ENCODE peak calls at places on chromosomes 5 and 9, in ten cellular contexts. E is aorta; G is AG04450; M is neural progenitor cell; D is fibroblast of lung; Y is GM23248; C is tibial artery; O is ascending aorta; F is naive thymus-derived CD4-positive, alpha-beta T cell; X is CD4-positive, alpha-beta memory T cell. H is an unnamed sample. For H3K9me3, the result is how much of the 10 kb centered on the place peaks cover.

GRCh38 chr5:69048233-69048632 is 45.6 kb upstream of the SLC30A5 start:
- DNase-seq in D (peak), E (no peak), Y (peak), F (no peak), M (peak), X (no peak), O (no peak), G (no peak), C (no peak), H (no peak)

GRCh38 chr5:132661231-132662003 is 3.4 kb downstream of the IL13 start:
- DNase-seq in D (no peak), X (no peak), E (peak), Y (peak), O (no peak), G (no peak), C (no peak), M (no peak), F (no peak), H (no peak)

GRCh38 chr9:92980085-92980745 is 32.9 kb downstream of the FGD3 start:
- DNase-seq in O (no peak), M (no peak), F (no peak), D (no peak), G (no peak), C (no peak), E (no peak), Y (no peak), X (no peak), H (no peak)

GRCh38 chr5:159936686-159937329 is 20.5 kb downstream of the ADRA1B start:
- DNase-seq in F (no peak), D (peak), M (no peak), O (no peak), E (no peak), Y (no peak), C (no peak), X (no peak), G (no peak), H (no peak)

GRCh38 chr9:31185831-31186230 is 1198.6 kb upstream of the ACO1 start:
- DNase-seq in Y (peak), F (no peak), G (no peak), D (peak), E (no peak), C (no peak), M (no peak), X (no peak), O (no peak), H (no peak)

GRCh38 chr5:92800360-92800759 is 780.7 kb downstream of the NR2F1-AS1 start:
- DNase-seq in C (no peak), E (no peak), D (peak), O (no peak), F (no peak), G (peak), X (no peak), M (no peak), Y (no peak), H (no peak)

GRCh38 chr9:126624912-126625311 is 11.2 kb downstream of the LMX1B start:
- DNase-seq in C (no peak), G (no peak), E (no peak), M (peak), Y (no peak), F (no peak), O (no peak), D (no peak), X (no peak), H (no peak)

GRCh38 chr5:64462391-64462790 is 43.4 kb upstream of the RGS7BP start:
- DNase-seq in Y (no peak), F (no peak), M (no peak), E (no peak), G (no peak), O (no peak), D (no peak), X (no peak), C (no peak), H (no peak)

GRCh38 chr5:67432601-67433000 is 236.0 kb upstream of the CD180 start:
- DNase-seq in Y (no peak), X (no peak), D (no peak), C (no peak), M (no peak), O (no peak), E (no peak), F (no peak), G (no peak), H (no peak)

GRCh38 chr9:112786834-112787520 is 36.4 kb downstream of the SNX30 start:
- DNase-seq in Y (no peak), C (no peak), E (no peak), X (no peak), D (no peak), F (no peak), M (no peak), O (no peak), G (no peak), H (no peak)

GRCh38 chr5:152332696-152333095 is 72.4 kb downstream of the NMUR2 start:
- DNase-seq in D (no peak), M (no peak), F (no peak), E (no peak), X (no peak), G (no peak), O (no peak), Y (no peak), C (no peak), H (no peak)

GRCh38 chr5:122921826-122922225 is 76.4 kb downstream of the SNX24 start:
- DNase-seq in F (no peak), Y (peak), E (no peak), M (no peak), G (no peak), C (no peak), X (no peak), D (no peak), O (no peak), H (no peak)

GRCh38 chr9:126337690-126338426 is 11.2 kb downstream of the MVB12B start:
- DNase-seq in X (no peak), Y (no peak), D (no peak), O (no peak), M (no peak), F (no peak), C (no peak), E (no peak), G (no peak), H (no peak)

GRCh38 chr5:144864113-144864512 is 693.4 kb downstream of the KCTD16 start:
- DNase-seq in C (no peak), E (no peak), M (no peak), F (no peak), G (no peak), O (no peak), D (no peak), Y (no peak), X (no peak), H (no peak)

GRCh38 chr9:87950765-87951488 is 23.4 kb downstream of the CDK20 start:
- DNase-seq in G (no peak), F (no peak), Y (peak), M (peak), E (no peak), O (no peak), X (no peak), C (no peak), D (peak), H (no peak)

DNA sequence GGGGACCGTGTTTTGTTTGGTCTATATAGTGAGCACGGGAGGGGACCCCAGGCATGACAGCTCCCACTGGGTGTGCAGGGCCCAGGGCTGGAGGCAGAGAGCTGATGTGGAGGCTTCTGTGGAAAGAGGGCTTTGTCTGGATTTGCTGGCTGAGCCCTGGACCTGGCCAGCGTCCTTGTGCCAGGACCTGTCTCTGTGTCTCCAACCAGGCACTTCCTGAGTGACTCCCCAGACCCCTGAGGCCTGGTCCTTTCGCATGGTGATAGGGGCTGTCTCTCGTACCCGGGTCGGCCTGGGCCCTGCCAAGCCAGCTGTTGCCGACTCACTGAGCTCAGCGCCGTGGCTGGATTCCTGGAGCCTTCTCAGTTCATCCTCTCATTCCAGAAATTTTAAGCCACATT is 77.6 kb downstream of the ADAMTS2 start:
- DNase-seq in G (no peak), F (no peak), O (no peak), Y (peak), E (no peak), D (no peak), M (no peak), C (peak), X (no peak), H (no peak)
- H3K9me3 ChIP-seq in G (under half), F (under half), O (under half), Y (under half), E (under half), D (under half), M (under half), C (under half), X (under half), H (under half)

GRCh38 chr9:115191667-115192066 is 73.7 kb upstream of the TNC start:
- DNase-seq in O (no peak), Y (no peak), X (no peak), D (no peak), M (peak), C (no peak), F (no peak), G (no peak), E (no peak), H (no peak)
- H3K27ac ChIP-seq in O (no peak), Y (no peak), X (no peak), D (no peak), M (no peak), C (no peak), F (no peak), G (no peak), E (no peak), H (no peak)

GRCh38 chr5:107470007-107470582 is 200.6 kb downstream of the EFNA5 start:
- DNase-seq in E (no peak), O (no peak), C (no peak), M (no peak), G (no peak), X (no peak), D (no peak), Y (no peak), F (no peak), H (no peak)
- H3K4me3 ChIP-seq in E (no peak), O (no peak), C (no peak), M (no peak), G (no peak), X (no peak), D (no peak), Y (no peak), F (no peak), H (no peak)

DNA sequence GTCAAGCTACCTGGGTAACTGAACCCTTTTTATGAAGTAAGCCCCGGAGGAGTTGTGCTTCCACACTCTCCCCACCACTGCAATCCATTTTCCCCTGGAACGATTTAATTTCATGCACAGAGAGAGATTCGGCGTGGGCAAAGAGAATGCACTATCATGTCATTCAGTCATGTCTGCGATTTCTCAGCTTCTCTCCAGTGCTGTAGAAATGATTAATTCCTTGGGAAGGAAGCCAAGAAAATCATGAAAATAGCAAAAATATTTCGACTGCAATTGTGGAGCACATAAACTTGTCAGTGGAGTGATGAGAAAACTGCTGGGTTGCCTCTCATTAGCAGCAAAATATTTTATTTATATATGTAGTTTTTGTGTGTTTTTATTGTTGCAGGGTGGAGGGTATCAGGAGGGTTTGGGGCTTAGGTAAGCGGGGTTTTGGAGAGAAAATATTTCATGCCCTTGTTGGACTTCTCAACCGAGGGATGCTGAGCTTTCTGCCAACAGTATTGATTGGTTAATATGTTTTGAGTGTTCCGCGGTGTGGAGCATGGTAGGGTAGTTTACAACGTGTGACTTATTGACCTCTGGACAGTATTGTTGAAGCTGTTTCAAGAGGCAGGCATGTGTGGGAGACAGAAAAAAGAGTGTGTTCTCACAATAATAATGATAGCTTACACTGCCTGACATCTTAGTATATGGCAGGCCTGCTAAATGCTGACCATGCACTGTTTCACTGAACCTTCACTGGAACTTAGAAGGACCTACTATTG is 69.3 kb downstream of the SGCD start:
- DNase-seq in D (no peak), Y (peak), G (no peak), F (no peak), X (no peak), C (no peak), M (no peak), E (no peak), O (no peak), H (no peak)
- H3K9me3 ChIP-seq in D (under half), Y (under half), G (under half), F (under half), X (under half), C (under half), M (under half), E (under half), O (under half), H (under half)

DNA sequence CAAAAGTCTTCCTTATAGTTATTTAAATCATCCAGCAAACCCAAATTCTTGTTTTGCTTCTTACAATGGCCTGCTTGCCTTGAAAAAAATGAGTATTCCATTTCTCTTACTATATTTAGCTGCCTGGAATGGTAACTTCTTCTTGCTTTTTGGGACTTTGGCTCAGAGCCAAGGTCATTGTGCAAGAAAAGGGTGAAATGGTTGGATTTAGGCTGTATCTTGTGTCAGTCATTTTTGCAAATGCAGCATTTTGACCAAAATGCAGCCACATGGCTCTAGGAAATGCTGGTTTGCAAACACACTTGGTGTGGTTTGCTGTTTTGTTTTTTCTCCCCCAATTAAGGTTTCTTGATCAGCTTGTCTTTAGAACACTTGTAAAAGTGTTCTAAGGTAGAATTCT is 133.3 kb upstream of the ELL2 start:
- DNase-seq in G (no peak), M (no peak), O (no peak), Y (no peak), F (no peak), C (no peak), E (no peak), X (no peak), D (peak), H (no peak)
- H3K27ac ChIP-seq in G (no peak), M (no peak), O (no peak), Y (peak), F (no peak), C (no peak), E (no peak), X (no peak), D (no peak), H (no peak)

GRCh38 chr5:26486631-26487030 is 551.8 kb downstream of the CDH9 start:
- DNase-seq in F (no peak), M (no peak), E (no peak), O (no peak), C (no peak), Y (no peak), X (no peak), D (no peak), G (no peak), H (no peak)

GRCh38 chr5:26487553-26487952 is 550.8 kb downstream of the CDH9 start:
- DNase-seq in C (no peak), M (no peak), D (no peak), F (no peak), G (no peak), O (no peak), X (no peak), E (no peak), Y (no peak), H (no peak)

GRCh38 chr5:26482817-26483375 is 555.5 kb downstream of the CDH9 start:
- DNase-seq in D (no peak), E (no peak), O (no peak), G (no peak), F (no peak), C (no peak), M (peak), X (no peak), Y (peak), H (no peak)

GRCh38 chr5:26482076-26482816 is 556.1 kb downstream of the CDH9 start:
- DNase-seq in Y (no peak), E (no peak), M (no peak), D (no peak), F (no peak), X (no peak), C (no peak), O (no peak), G (no peak), H (no peak)
- H3K4me3 ChIP-seq in Y (no peak), E (no peak), M (no peak), D (no peak), F (no peak), X (no peak), C (no peak), O (peak), G (no peak), H (peak)

GRCh38 chr5:1044117-1044516 is 35.5 kb downstream of the NKD2 start:
- DNase-seq in C (no peak), G (no peak), E (peak), Y (no peak), D (no peak), F (no peak), O (no peak), X (no peak), M (no peak), H (no peak)
- H3K9me3 ChIP-seq in C (under half), G (half or more), E (under half), Y (under half), D (under half), F (under half), O (under half), X (under half), M (under half), H (under half)

GRCh38 chr5:16554110-16554509 is 62.7 kb downstream of the RETREG1 start:
- DNase-seq in O (no peak), C (no peak), M (no peak), G (no peak), Y (no peak), E (no peak), F (no peak), X (no peak), D (no peak), H (no peak)

GRCh38 chr5:16557477-16557876 is 59.3 kb downstream of the RETREG1 start:
- DNase-seq in F (no peak), M (no peak), G (no peak), O (no peak), X (no peak), Y (no peak), C (no peak), D (no peak), E (no peak), H (no peak)

GRCh38 chr5:16561660-16562059 is 55.1 kb downstream of the RETREG1 start:
- DNase-seq in O (no peak), D (no peak), Y (no peak), M (no peak), X (no peak), G (no peak), E (no peak), F (no peak), C (no peak), H (no peak)

GRCh38 chr5:16564468-16564867 is 52.3 kb downstream of the RETREG1 start:
- DNase-seq in M (no peak), E (no peak), X (no peak), F (no peak), C (no peak), D (no peak), O (no peak), Y (no peak), G (no peak), H (no peak)

GRCh38 chr5:16558984-16559629 is 57.7 kb downstream of the RETREG1 start:
- DNase-seq in D (no peak), C (no peak), E (no peak), Y (no peak), G (no peak), F (no peak), M (peak), O (no peak), X (no peak), H (no peak)
- H3K27ac ChIP-seq in D (no peak), C (no peak), E (no peak), Y (no peak), G (no peak), F (no peak), M (no peak), O (no peak), X (no peak), H (no peak)

H was measured in heart right ventricle.